ENCODE peak calls at places on chromosome 10, in eight cellular contexts. X, P, E, J, N, K, C and H are unnamed samples.

GRCh38 chr10:5297466-5297865 is 67.3 kb upstream of the UCN3 start:
- DNase-seq in E (no peak), P (no peak), X (no peak), K (no peak), C (peak; percentile 76), N (no peak), J (no peak), H (peak; percentile 92)

GRCh38 chr10:61974611-61975010 is 73.1 kb downstream of the ARID5B start:
- DNase-seq in E (no peak), P (no peak), C (no peak), J (no peak), X (peak; percentile 72), K (no peak), N (peak; percentile 37), H (no peak)

GRCh38 chr10:75773813-75774547 is 342.6 kb downstream of the LRMDA start:
- DNase-seq in X (no peak), N (no peak), E (no peak), P (no peak), C (no peak), J (no peak), K (no peak), H (no peak)

GRCh38 chr10:29517352-29517923 is 117.3 kb downstream of the SVIL start:
- DNase-seq in C (no peak), P (no peak), J (no peak), N (peak; percentile 34), K (peak; percentile 39), E (peak; percentile 44), X (peak; percentile 73), H (no peak)

GRCh38 chr10:122113161-122113944 is 124.4 kb downstream of the TACC2 start:
- DNase-seq in X (peak; percentile 78), E (peak; percentile 76), C (peak; percentile 86), N (peak; percentile 14), P (no peak), K (peak; percentile 71), J (no peak), H (peak; percentile 95)

GRCh38 chr10:100374137-100374655 is 27.2 kb downstream of the SCD start:
- DNase-seq in E (peak; percentile 60), C (no peak), N (no peak), J (no peak), P (no peak), X (no peak), K (no peak), H (no peak)

GRCh38 chr10:9792181-9792580 is 1225.5 kb upstream of the CELF2 start:
- DNase-seq in P (no peak), N (no peak), E (no peak), X (no peak), C (no peak), J (no peak), K (no peak), H (no peak)

GRCh38 chr10:97830064-97830463 is 19.6 kb upstream of the GOLGA7B start:
- DNase-seq in J (no peak), N (no peak), E (no peak), P (no peak), C (no peak), X (no peak), K (no peak), H (no peak)

GRCh38 chr10:119542990-119543813 is 683 bp upstream of the RGS10 start:
- DNase-seq in X (peak; percentile 72), K (peak; percentile 81), N (peak; percentile 43), C (no peak), E (peak; percentile 62), J (peak; percentile 62), P (peak; percentile 51), H (no peak)

GRCh38 chr10:99276848-99277486 is 41.3 kb upstream of the HPSE2 start:
- DNase-seq in K (no peak), J (no peak), N (peak; percentile 19), E (no peak), C (no peak), X (no peak), P (no peak), H (no peak)

GRCh38 chr10:809671-810350 is 120.3 kb upstream of the DIP2C start:
- DNase-seq in P (no peak), N (no peak), K (no peak), J (no peak), E (no peak), C (peak; percentile 64), X (no peak), H (no peak)

GRCh38 chr10:53770903-53771302 is 998.3 kb upstream of the MBL2 start:
- DNase-seq in E (no peak), J (no peak), X (no peak), K (no peak), N (no peak), P (no peak), C (no peak), H (no peak)

GRCh38 chr10:34078017-34078416 is 737.1 kb downstream of the PARD3 start:
- DNase-seq in P (no peak), J (no peak), E (no peak), K (no peak), X (no peak), C (no peak), N (no peak), H (no peak)

GRCh38 chr10:89301721-89302445 is at the start of gene IFIT2:
- DNase-seq in N (peak; percentile 70), P (peak; percentile 75), C (no peak), X (peak; percentile 59), E (no peak), K (peak; percentile 37), J (peak; percentile 47), H (no peak)

GRCh38 chr10:58818889-58819288 is 306.2 kb downstream of the BICC1 start:
- DNase-seq in K (no peak), J (no peak), X (no peak), P (no peak), E (no peak), C (no peak), N (peak; percentile 24), H (no peak)

GRCh38 chr10:97584060-97584797 is at the start of gene HOGA1:
- DNase-seq in J (no peak), E (peak; percentile 24), P (no peak), N (peak; percentile 95), K (no peak), C (peak; percentile 90), X (peak; percentile 13), H (no peak)

GRCh38 chr10:128268015-128268722 is 141.9 kb upstream of the MKI67 start:
- DNase-seq in K (peak; percentile 42), E (peak; percentile 79), N (peak; percentile 5), C (no peak), P (no peak), J (no peak), X (no peak), H (no peak)

GRCh38 chr10:117137911-117138642 is at the start of gene VAX1:
- DNase-seq in K (no peak), P (no peak), X (no peak), J (no peak), E (peak; percentile 52), C (no peak), N (no peak), H (no peak)

GRCh38 chr10:24041030-24041429 is 167.9 kb upstream of the KIAA1217 start:
- DNase-seq in J (no peak), K (no peak), E (no peak), P (no peak), N (no peak), X (no peak), C (no peak), H (no peak)

GRCh38 chr10:69913586-69913985 is 111.9 kb downstream of the COL13A1 start:
- DNase-seq in X (no peak), J (no peak), E (no peak), N (no peak), K (no peak), C (no peak), P (no peak), H (no peak)

GRCh38 chr10:71260622-71261325 is 48.4 kb downstream of the UNC5B start:
- DNase-seq in P (no peak), N (peak; percentile 80), E (no peak), X (no peak), J (no peak), K (no peak), C (peak; percentile 72), H (no peak)

GRCh38 chr10:71423936-71424335 is 27.2 kb downstream of the CDH23 start:
- DNase-seq in P (no peak), E (no peak), N (no peak), K (no peak), X (no peak), J (no peak), C (no peak), H (no peak)

GRCh38 chr10:76002262-76002854 is 570.9 kb downstream of the LRMDA start:
- DNase-seq in N (no peak), C (no peak), J (no peak), K (no peak), E (no peak), X (no peak), P (no peak), H (no peak)

GRCh38 chr10:71076473-71077142 is 135.8 kb upstream of the UNC5B start:
- DNase-seq in C (peak; percentile 50), E (no peak), J (no peak), P (no peak), K (no peak), N (no peak), X (no peak), H (peak; percentile 55)

GRCh38 chr10:48545462-48546145 is 59.3 kb downstream of the ARHGAP22 start:
- DNase-seq in C (no peak), N (no peak), X (no peak), J (no peak), E (no peak), P (no peak), K (no peak), H (no peak)

GRCh38 chr10:131270461-131271190 is 40.9 kb downstream of the TCERG1L start:
- DNase-seq in E (no peak), P (no peak), X (no peak), N (no peak), K (no peak), C (no peak), J (no peak), H (no peak)

GRCh38 chr10:11933837-11934236 is 108.8 kb downstream of the UPF2 start:
- DNase-seq in E (no peak), N (no peak), K (no peak), C (no peak), X (peak; percentile 63), J (no peak), P (no peak), H (no peak)

GRCh38 chr10:106565546-106565945 is 599.0 kb downstream of the SORCS1 start:
- DNase-seq in K (no peak), N (no peak), J (no peak), X (no peak), E (no peak), C (no peak), P (no peak), H (no peak)

GRCh38 chr10:100874702-100875483 is 37.9 kb upstream of the SLF2 start:
- DNase-seq in P (no peak), X (no peak), E (no peak), K (no peak), J (no peak), N (no peak), C (no peak), H (no peak)

GRCh38 chr10:132905661-132906060 is 36.7 kb downstream of the CFAP46 start:
- DNase-seq in X (no peak), P (no peak), N (no peak), J (no peak), E (no peak), K (no peak), C (no peak), H (no peak)

GRCh38 chr10:5589963-5590511 is 65.3 kb downstream of the CALML3 start:
- DNase-seq in N (peak; percentile 90), P (no peak), K (no peak), X (no peak), J (no peak), E (no peak), C (no peak), H (no peak)

GRCh38 chr10:77305650-77306632 is 331.7 kb downstream of the KCNMA1 start:
- DNase-seq in C (no peak), X (no peak), K (no peak), P (no peak), E (no peak), J (no peak), N (no peak), H (no peak)

GRCh38 chr10:89710748-89711147 is 9.4 kb downstream of the KIF20B start:
- DNase-seq in K (no peak), J (no peak), C (no peak), E (no peak), N (no peak), P (no peak), X (no peak), H (no peak)

GRCh38 chr10:29306688-29307087 is 17.8 kb downstream of the LYZL1 start:
- DNase-seq in K (no peak), N (no peak), X (no peak), E (no peak), P (no peak), C (no peak), J (no peak), H (peak; percentile 31)